ENCODE peak calls at places on chromosomes 1 and 21, in five cellular contexts. W, J, T, H and C are unnamed samples.

GRCh38 chr1:68291763-68292384 is 59.6 kb upstream of the WLS start:
- DNase-seq in H (no peak), W (no peak), J (no peak), T (no peak), C (no peak)

GRCh38 chr1:112706505-112707216 is at the start of gene RHOC:
- DNase-seq in W (peak; percentile 93), T (no peak), J (peak; percentile 32), H (peak; percentile 95), C (peak; percentile 41)

GRCh38 chr1:243213045-243213787 is 41.9 kb downstream of the CEP170 start:
- DNase-seq in H (no peak), W (peak; percentile 6), J (no peak), T (no peak), C (no peak)

GRCh38 chr1:63713627-63714481 is 60.0 kb upstream of the ROR1 start:
- DNase-seq in J (no peak), W (no peak), T (no peak), H (no peak), C (no peak)

GRCh38 chr1:30083800-30084464 is 639.5 kb downstream of the MATN1 start:
- DNase-seq in T (peak; percentile 6), J (no peak), H (no peak), W (peak; percentile 58), C (no peak)

GRCh38 chr21:32190491-32191144 is 88.2 kb downstream of the MIS18A start:
- DNase-seq in W (no peak), J (no peak), T (no peak), H (no peak), C (no peak)

GRCh38 chr1:32163405-32163804 is 16.1 kb upstream of the TXLNA start:
- DNase-seq in W (no peak), T (no peak), H (no peak), J (no peak), C (no peak)

GRCh38 chr21:35079181-35079580 is 30.1 kb upstream of the RUNX1 start:
- DNase-seq in T (no peak), J (no peak), W (no peak), H (no peak), C (no peak)

GRCh38 chr21:36436829-36437744 is 42.8 kb downstream of the CLDN14 start:
- DNase-seq in H (no peak), T (no peak), J (no peak), W (no peak), C (no peak)

GRCh38 chr1:194931166-194931565 is 1677.1 kb downstream of the KCNT2 start:
- DNase-seq in W (no peak), H (no peak), J (no peak), T (no peak), C (no peak)

GRCh38 chr1:29708381-29708780 is 472.1 kb downstream of the PTPRU start:
- DNase-seq in W (no peak), J (no peak), T (no peak), H (peak; percentile 54), C (no peak)

GRCh38 chr1:221032616-221033342 is 153.5 kb downstream of the HLX start:
- DNase-seq in J (no peak), T (no peak), H (no peak), W (no peak), C (no peak)

GRCh38 chr1:107787299-107787698 is 177.7 kb downstream of the VAV3 start:
- DNase-seq in T (no peak), J (no peak), H (no peak), W (no peak), C (no peak)

GRCh38 chr1:217650674-217651073 is 19.5 kb downstream of the SPATA17 start:
- DNase-seq in W (no peak), H (no peak), J (no peak), T (no peak), C (no peak)

GRCh38 chr1:197841828-197842573 is 60.4 kb upstream of the C1orf53 start:
- DNase-seq in W (no peak), J (no peak), T (no peak), H (no peak), C (no peak)

GRCh38 chr1:235614442-235614954 is 35.1 kb downstream of the GNG4 start:
- DNase-seq in T (no peak), J (no peak), W (no peak), H (no peak), C (no peak)

GRCh38 chr1:26126321-26127084 is 14.9 kb downstream of the PDIK1L start:
- DNase-seq in H (no peak), T (no peak), J (peak; percentile 58), W (peak; percentile 50), C (no peak)

GRCh38 chr1:175188936-175189335 is 3.6 kb downstream of the KIAA0040 start:
- DNase-seq in J (peak; percentile 60), W (no peak), H (no peak), T (no peak), C (no peak)

GRCh38 chr1:203215573-203215972 is 13.9 kb downstream of the CHIT1 start:
- DNase-seq in T (no peak), W (no peak), J (no peak), H (no peak), C (no peak)

GRCh38 chr1:175900171-175900570 is 156.8 kb upstream of the TNR start:
- DNase-seq in T (no peak), H (no peak), J (no peak), W (no peak), C (no peak)

GRCh38 chr1:154334647-154335350 is 9.5 kb downstream of the ATP8B2 start:
- DNase-seq in W (peak; percentile 94), J (peak; percentile 93), H (peak; percentile 88), T (peak; percentile 85), C (peak; percentile 58)

GRCh38 chr1:234170622-234171021 is 202.6 kb upstream of the COA6 start:
- DNase-seq in H (no peak), W (no peak), T (no peak), J (no peak), C (no peak)

GRCh38 chr1:16969651-16970050 is 10.8 kb downstream of the MFAP2 start:
- DNase-seq in T (no peak), W (no peak), H (no peak), J (no peak), C (no peak)

GRCh38 chr1:10671090-10671489 is 125.4 kb downstream of the CASZ1 start:
- DNase-seq in H (peak; percentile 65), W (no peak), J (no peak), T (no peak), C (no peak)

GRCh38 chr1:201713093-201713810 is 115.7 kb upstream of the IPO9 start:
- DNase-seq in T (peak; percentile 97), J (no peak), W (peak; percentile 95), H (no peak), C (no peak)

GRCh38 chr1:225508538-225509375 is 80.9 kb upstream of the LBR start:
- DNase-seq in W (peak; percentile 70), H (no peak), J (no peak), T (peak; percentile 31), C (no peak)

GRCh38 chr1:168945870-168946269 is 160.6 kb upstream of the ATP1B1 start:
- DNase-seq in T (peak; percentile 12), J (no peak), W (peak; percentile 48), H (no peak), C (no peak)

GRCh38 chr1:218330043-218330623 is 15.0 kb upstream of the TGFB2 start:
- DNase-seq in W (peak; percentile 25), H (peak; percentile 56), J (no peak), T (no peak), C (no peak)

GRCh38 chr1:65069186-65069585 is 78.8 kb upstream of the AK4 start:
- DNase-seq in H (no peak), J (peak; percentile 54), T (no peak), W (no peak), C (no peak)
- H3K27ac ChIP-seq in H (peak overlapping the region; percentile 87), J (peak overlapping the region; percentile 92), T (peak overlapping the region; percentile 100), W (no peak overlapping the region), C (peak overlapping the region; percentile 99)

GRCh38 chr1:164534863-164535590 is 24.0 kb upstream of the PBX1 start:
- DNase-seq in T (no peak), J (no peak), H (no peak), W (no peak), C (no peak)
- H3K27ac ChIP-seq in T (no peak overlapping the region), J (no peak overlapping the region), H (no peak overlapping the region), W (no peak overlapping the region), C (no peak overlapping the region)

DNA sequence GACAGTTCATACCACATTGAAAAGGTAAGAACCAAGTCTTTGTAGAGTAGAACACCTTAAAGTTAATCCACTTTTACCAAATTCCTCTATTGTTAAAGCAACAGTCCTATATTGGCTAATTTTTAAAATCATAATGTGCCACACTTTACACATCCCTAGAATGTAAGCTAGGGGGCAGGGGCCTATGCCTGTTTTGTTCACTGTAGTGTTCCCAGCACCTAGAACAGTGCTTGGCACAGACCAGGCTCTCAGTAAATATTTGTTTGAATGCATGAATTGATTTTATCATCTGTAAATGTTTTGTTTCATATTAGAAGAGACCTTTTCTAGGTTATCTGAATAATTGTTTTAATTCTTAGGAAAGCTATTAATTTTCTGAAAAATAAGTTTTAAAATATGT is 9.1 kb downstream of the SMAP2 start:
- DNase-seq in J (no peak), H (no peak), W (no peak), T (no peak), C (no peak)
- H3K27ac ChIP-seq in J (peak overlapping the region; percentile 93), H (peak overlapping the region; percentile 88), W (peak overlapping the region; percentile 93), T (peak overlapping the region; percentile 84), C (peak overlapping the region; percentile 85)

GRCh38 chr1:224501836-224502235 is 67.2 kb upstream of the WDR26 start:
- DNase-seq in W (no peak), H (no peak), T (no peak), J (no peak), C (no peak)
- H3K27ac ChIP-seq in W (no peak overlapping the region), H (no peak overlapping the region), T (peak overlapping the region; percentile 86), J (no peak overlapping the region), C (no peak overlapping the region)

GRCh38 chr1:24564695-24565094 is 8.8 kb downstream of the NCMAP start:
- DNase-seq in T (no peak), W (no peak), H (no peak), J (no peak), C (no peak)

GRCh38 chr1:24560361-24560760 is 4.5 kb downstream of the NCMAP start:
- DNase-seq in J (no peak), T (no peak), H (no peak), W (no peak), C (no peak)

GRCh38 chr1:24558902-24559791 is 3.3 kb downstream of the NCMAP start:
- DNase-seq in H (peak; percentile 88), J (no peak), T (peak; percentile 62), W (no peak), C (no peak)

GRCh38 chr1:24566266-24566867 is 10.5 kb downstream of the NCMAP start:
- DNase-seq in H (no peak), W (no peak), J (no peak), T (no peak), C (no peak)

DNA sequence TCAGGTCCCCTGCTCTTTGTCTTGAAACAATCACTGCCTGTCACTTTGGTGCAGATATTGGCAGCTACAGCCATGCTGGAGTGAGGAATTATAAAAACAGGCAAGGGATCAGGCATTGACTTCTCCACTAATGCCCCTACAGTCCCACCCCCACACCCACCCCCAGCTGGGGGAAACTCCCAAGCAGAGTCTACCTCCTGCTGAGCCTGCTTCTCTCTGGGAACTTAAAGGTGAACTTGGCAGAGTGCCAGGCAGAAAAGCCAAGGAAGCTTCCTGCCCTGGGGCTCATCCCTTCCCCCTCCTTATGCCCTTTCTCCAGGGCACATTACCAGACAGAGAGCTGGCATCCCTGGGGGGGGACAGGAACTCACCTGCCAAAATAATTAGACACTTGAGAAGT is 6.7 kb downstream of the NCMAP start:
- DNase-seq in J (no peak), T (no peak), W (peak; percentile 57), H (no peak), C (no peak)
- H3K27ac ChIP-seq in J (no peak overlapping the region), T (no peak overlapping the region), W (no peak overlapping the region), H (no peak overlapping the region), C (no peak overlapping the region)